ENCODE peak calls at places on chromosomes 2 and 18, in eight cellular contexts. D is K562, B is AG10803, Y is AG04449, W is dorsolateral prefrontal cortex, Q is IMR-90, V is AG09309, A is A549. U is an unnamed sample.
A peak's percentile ranks its signal among the peaks of the same experiment; 100 is the strongest.

GRCh38 chr2:136281281-136282117 is 163.6 kb upstream of the CXCR4 start:
- DNase-seq in D (no peak), B (no peak), Y (no peak), W (no peak), Q (no peak), V (no peak), A (no peak), U (no peak)

GRCh38 chr2:56231361-56231760 is 47.6 kb downstream of the CCDC85A start:
- DNase-seq in D (no peak), B (no peak), Y (no peak), W (no peak), Q (no peak), V (no peak), A (no peak), U (no peak)

GRCh38 chr18:35491689-35492077 is 6.1 kb downstream of the INO80C start:
- DNase-seq in D (no peak), B (no peak), Y (no peak), W (no peak), Q (no peak), V (no peak), A (no peak), U (peak; percentile 49)

GRCh38 chr2:59567115-59567514 is 986.3 kb downstream of the BCL11A start:
- DNase-seq in D (no peak), B (no peak), Y (no peak), W (no peak), Q (no peak), V (no peak), A (no peak), U (no peak)

GRCh38 chr2:69945447-69945846 is 16.0 kb downstream of the ASPRV1 start:
- DNase-seq in D (no peak), B (no peak), Y (no peak), W (no peak), Q (no peak), V (no peak), A (no peak), U (no peak)

GRCh38 chr2:27194538-27195354 is 17.1 kb upstream of the ATRAID start:
- DNase-seq in D (no peak), B (peak; percentile 44), Y (no peak), W (no peak), Q (no peak), V (no peak), A (peak; percentile 26), U (peak; percentile 37)

GRCh38 chr18:57230861-57231260 is 84.0 kb downstream of the BOD1L2 start:
- DNase-seq in D (no peak), B (no peak), Y (no peak), W (no peak), Q (no peak), V (no peak), A (no peak), U (no peak)

GRCh38 chr2:98775146-98775988 is 44.4 kb upstream of the MGAT4A start:
- DNase-seq in D (no peak), B (no peak), Y (no peak), W (no peak), Q (no peak), V (no peak), A (no peak), U (peak; percentile 16)

GRCh38 chr2:237289134-237289533 is 124.8 kb downstream of the COL6A3 start:
- DNase-seq in D (no peak), B (no peak), Y (no peak), W (no peak), Q (no peak), V (no peak), A (no peak), U (no peak)

GRCh38 chr18:26663001-26663400 is 114.6 kb upstream of the KCTD1 start:
- DNase-seq in D (no peak), B (no peak), Y (no peak), W (no peak), Q (no peak), V (no peak), A (no peak), U (no peak)

GRCh38 chr2:158723311-158723838 is 71.7 kb upstream of the DAPL1 start:
- DNase-seq in D (no peak), B (no peak), Y (no peak), W (peak; percentile 89), Q (no peak), V (no peak), A (no peak), U (no peak)

GRCh38 chr2:27798476-27798875 is 27.0 kb downstream of the MRPL33 start:
- DNase-seq in D (no peak), B (no peak), Y (no peak), W (no peak), Q (no peak), V (no peak), A (no peak), U (no peak)

GRCh38 chr18:31831903-31832302 is 71.2 kb upstream of the SLC25A52 start:
- DNase-seq in D (no peak), B (no peak), Y (no peak), W (no peak), Q (no peak), V (no peak), A (no peak), U (no peak)

GRCh38 chr2:182298456-182298855 is 128.4 kb downstream of the PDE1A start:
- DNase-seq in D (no peak), B (no peak), Y (no peak), W (no peak), Q (no peak), V (no peak), A (no peak), U (no peak)

GRCh38 chr2:182300603-182301002 is 126.2 kb downstream of the PDE1A start:
- DNase-seq in D (no peak), B (no peak), Y (no peak), W (no peak), Q (no peak), V (no peak), A (no peak), U (peak; percentile 64)

GRCh38 chr2:182302972-182303371 is 123.9 kb downstream of the PDE1A start:
- DNase-seq in D (no peak), B (no peak), Y (no peak), W (no peak), Q (no peak), V (no peak), A (no peak), U (no peak)

GRCh38 chr2:182302174-182302573 is 124.7 kb downstream of the PDE1A start:
- DNase-seq in D (no peak), B (peak; percentile 46), Y (peak; percentile 79), W (no peak), Q (peak; percentile 90), V (peak; percentile 69), A (no peak), U (peak; percentile 85)

DNA sequence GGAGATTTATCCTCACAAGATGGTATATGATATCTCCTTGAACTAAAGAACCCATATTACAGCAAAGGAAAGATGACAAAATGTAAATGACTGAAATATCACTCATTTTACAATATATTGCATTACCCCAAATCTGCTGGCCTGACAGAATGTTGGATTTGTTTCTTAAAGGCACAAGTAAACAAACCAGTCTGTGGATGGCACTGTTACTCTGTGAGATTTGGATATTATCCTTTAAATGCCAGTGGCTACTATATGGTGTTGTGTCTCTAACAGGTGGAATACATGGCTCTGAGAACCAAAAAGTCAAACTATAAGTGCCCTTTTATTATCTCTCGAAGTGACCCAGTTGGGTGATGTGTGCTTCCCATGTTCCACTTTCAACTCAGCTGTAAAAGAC is 125.7 kb downstream of the PDE1A start:
- DNase-seq in D (no peak), B (no peak), Y (no peak), W (no peak), Q (no peak), V (no peak), A (peak; percentile 6), U (peak; percentile 23)
- TF ChIP-seq CTCF in D (no peak), B (peak; percentile 3), Y (no peak), W (no peak), Q (peak; percentile 10), V (no peak), A (peak; percentile 16), U (no peak)

GRCh38 chr2:177147093-177147694 is 65.4 kb upstream of the HNRNPA3 start:
- DNase-seq in D (peak; percentile 39), B (peak; percentile 65), Y (peak; percentile 29), W (no peak), Q (peak; percentile 58), V (peak; percentile 43), A (peak; percentile 69), U (peak; percentile 74)

GRCh38 chr2:177153805-177154204 is 58.8 kb upstream of the HNRNPA3 start:
- DNase-seq in D (no peak), B (no peak), Y (no peak), W (no peak), Q (no peak), V (no peak), A (no peak), U (no peak)

GRCh38 chr2:177148477-177149154 is 64.0 kb upstream of the HNRNPA3 start:
- DNase-seq in D (peak; percentile 64), B (peak; percentile 59), Y (no peak), W (peak; percentile 49), Q (peak; percentile 66), V (no peak), A (peak; percentile 75), U (peak; percentile 73)

GRCh38 chr2:177147834-177148233 is 64.8 kb upstream of the HNRNPA3 start:
- DNase-seq in D (no peak), B (no peak), Y (no peak), W (no peak), Q (no peak), V (no peak), A (no peak), U (no peak)

GRCh38 chr2:177149155-177149503 is 63.5 kb upstream of the HNRNPA3 start:
- DNase-seq in D (no peak), B (no peak), Y (no peak), W (no peak), Q (no peak), V (no peak), A (no peak), U (no peak)
- H3K4me3 ChIP-seq in D (no peak overlapping the region), B (no peak overlapping the region), Y (no peak overlapping the region), W (no peak overlapping the region), Q (no peak overlapping the region), V (no peak overlapping the region), A (no peak overlapping the region), U (no peak overlapping the region)

GRCh38 chr2:65142515-65142914 is 12.6 kb upstream of the RAB1A start:
- DNase-seq in D (no peak), B (no peak), Y (no peak), W (no peak), Q (no peak), V (no peak), A (peak; percentile 51), U (no peak)
- TF ChIP-seq CTCF in D (peak; percentile 43), B (peak; percentile 9), Y (no peak), W (peak; percentile 61), Q (no peak), V (peak; percentile 27), A (peak; percentile 36), U (no peak)

GRCh38 chr2:85273732-85274731 is 53.8 kb downstream of the TGOLN2 start:
- DNase-seq in D (no peak), B (peak; percentile 66), Y (no peak), W (no peak), Q (peak; percentile 91), V (no peak), A (peak; percentile 62), U (peak; percentile 77)

GRCh38 chr2:85276571-85277121 is 51.1 kb downstream of the TGOLN2 start:
- DNase-seq in D (no peak), B (peak; percentile 25), Y (no peak), W (no peak), Q (no peak), V (no peak), A (no peak), U (no peak)

GRCh38 chr2:85275984-85276540 is 51.7 kb downstream of the TGOLN2 start:
- DNase-seq in D (no peak), B (no peak), Y (no peak), W (no peak), Q (no peak), V (no peak), A (no peak), U (no peak)

GRCh38 chr2:85278361-85278760 is 49.4 kb downstream of the TGOLN2 start:
- DNase-seq in D (no peak), B (peak; percentile 67), Y (no peak), W (no peak), Q (peak; percentile 84), V (peak; percentile 52), A (no peak), U (peak; percentile 79)

GRCh38 chr2:85277416-85278158 is 50.2 kb downstream of the TGOLN2 start:
- DNase-seq in D (no peak), B (peak; percentile 86), Y (no peak), W (no peak), Q (peak; percentile 89), V (peak; percentile 57), A (no peak), U (peak; percentile 72)
- H3K4me3 ChIP-seq in D (no peak overlapping the region), B (peak overlapping the region; percentile 35), Y (peak overlapping the region; percentile 39), W (no peak overlapping the region), Q (no peak overlapping the region), V (no peak overlapping the region), A (no peak overlapping the region), U (no peak overlapping the region)